ENCODE peak calls at places on chromosomes 16 and 17, in five cellular contexts. H is GM04504; R is stimulated activated CD4-positive, alpha-beta T cell treated with anti-CD3 and anti-CD28 coated beads, Interleukin-15, amount 100 ng/mL, for 24 hours; D is HFF-Myc; I is AG09319. E is an unnamed sample.
A peak's percentile ranks its signal among the peaks of the same experiment; 100 is the strongest.

GRCh38 chr16:84483882-84484565 is 20.4 kb downstream of the MEAK7 start:
- DNase-seq in H (no peak), R (no peak), D (no peak), I (no peak), E (no peak)

GRCh38 chr16:29182501-29182900 is 197.6 kb downstream of the LAT start:
- DNase-seq in H (no peak), R (no peak), D (no peak), I (no peak), E (no peak)

GRCh38 chr17:48586355-48586924 is 3.6 kb downstream of the HOXB3 start:
- DNase-seq in H (no peak), R (peak; percentile 53), D (no peak), I (no peak), E (no peak)

GRCh38 chr17:79845601-79845949 is 6.3 kb upstream of the CBX4 start:
- DNase-seq in H (no peak), R (no peak), D (no peak), I (no peak), E (no peak)

GRCh38 chr17:11430766-11431165 is 167.5 kb upstream of the DNAH9 start:
- DNase-seq in H (no peak), R (no peak), D (no peak), I (no peak), E (no peak)

GRCh38 chr17:63698381-63698885 is 1.5 kb downstream of the LIMD2 start:
- DNase-seq in H (no peak), R (peak; percentile 53), D (no peak), I (no peak), E (no peak)

GRCh38 chr16:29148867-29149272 is 164.0 kb downstream of the LAT start:
- DNase-seq in H (no peak), R (peak; percentile 62), D (no peak), I (no peak), E (no peak)

GRCh38 chr16:89187337-89188063 is 12.8 kb downstream of the SLC22A31 start:
- DNase-seq in H (no peak), R (peak; percentile 49), D (no peak), I (no peak), E (no peak)

GRCh38 chr16:75097941-75098897 is 18.4 kb downstream of the LDHD start:
- DNase-seq in H (no peak), R (peak; percentile 86), D (no peak), I (no peak), E (no peak)

GRCh38 chr17:49031965-49032928 is 35.1 kb downstream of the IGF2BP1 start:
- DNase-seq in H (peak; percentile 66), R (peak; percentile 47), D (peak; percentile 50), I (peak; percentile 45), E (no peak)

GRCh38 chr16:66204761-66205160 is 161.7 kb upstream of the CDH5 start:
- DNase-seq in H (no peak), R (no peak), D (no peak), I (no peak), E (peak; percentile 47)

GRCh38 chr17:41863074-41863843 is 2.0 kb downstream of the KLHL11 start:
- DNase-seq in H (no peak), R (peak; percentile 44), D (no peak), I (no peak), E (no peak)

GRCh38 chr17:19762515-19762961 is 14.4 kb upstream of the ALDH3A1 start:
- DNase-seq in H (peak; percentile 24), R (peak; percentile 70), D (peak; percentile 32), I (peak; percentile 35), E (no peak)

GRCh38 chr17:63918305-63918704 is 334 bp downstream of the GH1 start:
- DNase-seq in H (no peak), R (no peak), D (no peak), I (no peak), E (no peak)

GRCh38 chr17:48550313-48551205 is 5.7 kb upstream of the HOXB2 start:
- DNase-seq in H (no peak), R (no peak), D (no peak), I (no peak), E (no peak)

GRCh38 chr17:63436523-63437110 is 9.5 kb downstream of the CYB561 start:
- DNase-seq in H (no peak), R (no peak), D (no peak), I (no peak), E (no peak)

E was measured in BJ.